ENCODE peak calls at places on chromosomes 3 and 15, in four cellular contexts. K, U, G and I are unnamed samples.

GRCh38 chr3:137110392-137110996 is 152.7 kb downstream of the IL20RB start:
- DNase-seq in K (no peak), U (peak; percentile 12), G (no peak), I (no peak)

GRCh38 chr3:158652463-158652862 is 8.1 kb downstream of the GFM1 start:
- DNase-seq in K (no peak), U (no peak), G (no peak), I (no peak)

GRCh38 chr3:172272699-172273098 is 175.6 kb downstream of the GHSR start:
- DNase-seq in K (no peak), U (no peak), G (no peak), I (no peak)

GRCh38 chr3:104606812-104607211 is 759.9 kb upstream of the ALCAM start:
- DNase-seq in K (no peak), U (no peak), G (no peak), I (no peak)

GRCh38 chr3:5004319-5005152 is 25.3 kb downstream of the BHLHE40 start:
- DNase-seq in K (no peak), U (no peak), G (peak; percentile 82), I (peak; percentile 29)

GRCh38 chr15:34582461-34583357 is 742 bp downstream of the GOLGA8B start:
- DNase-seq in K (peak; percentile 59), U (peak; percentile 61), G (no peak), I (peak; percentile 39)

GRCh38 chr3:39919281-39919680 is 109.9 kb downstream of the MYRIP start:
- DNase-seq in K (no peak), U (no peak), G (no peak), I (no peak)

GRCh38 chr3:121995190-121996137 is 26.6 kb downstream of the ILDR1 start:
- DNase-seq in K (peak; percentile 77), U (peak; percentile 79), G (peak; percentile 87), I (peak; percentile 74)

GRCh38 chr15:43006991-43007390 is 86.4 kb upstream of the TTBK2 start:
- DNase-seq in K (no peak), U (no peak), G (no peak), I (no peak)

GRCh38 chr3:44418549-44418948 is 58.9 kb downstream of the ZNF445 start:
- DNase-seq in K (no peak), U (no peak), G (no peak), I (no peak)

GRCh38 chr3:134330895-134331810 is 43.1 kb downstream of the AMOTL2 start:
- DNase-seq in K (no peak), U (no peak), G (no peak), I (peak; percentile 62)

GRCh38 chr3:118705827-118706226 is 328.8 kb downstream of the IGSF11 start:
- DNase-seq in K (no peak), U (no peak), G (no peak), I (no peak)
- H3K4me1 ChIP-seq in K (no peaks in the 10 kb centered on the region), U (no peaks in the 10 kb centered on the region), G (no peaks in the 10 kb centered on the region), I (no peaks in the 10 kb centered on the region)

DNA sequence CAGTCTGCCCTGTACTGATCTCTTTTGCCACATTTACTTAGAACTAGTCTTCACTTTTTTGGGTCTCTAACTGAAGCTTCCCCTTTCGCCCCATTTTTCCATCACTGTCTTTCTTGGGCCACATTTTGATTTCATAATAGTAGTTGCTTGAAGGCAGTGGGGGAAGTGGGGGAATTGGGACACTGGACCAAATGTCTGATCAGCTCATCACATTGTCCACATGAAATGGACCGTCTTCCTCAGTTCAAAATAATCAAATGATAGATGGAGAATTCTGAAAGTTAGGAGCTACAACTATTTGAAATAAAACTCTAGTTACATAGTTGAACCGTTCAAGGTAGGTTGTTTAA is 747 bp downstream of the PDCD6IP start:
- DNase-seq in K (no peak), U (no peak), G (no peak), I (no peak)
- H3K4me1 ChIP-seq in K (no peaks in the 10 kb centered on the region), U (peaks cover 18% of the 10 kb centered on the region), G (peaks cover 15% of the 10 kb centered on the region), I (peaks cover 54% of the 10 kb centered on the region)

GRCh38 chr3:174821477-174821876 is 37.7 kb upstream of the NAALADL2 start:
- DNase-seq in K (no peak), U (no peak), G (no peak), I (no peak)

GRCh38 chr3:174810256-174810655 is 48.9 kb upstream of the NAALADL2 start:
- DNase-seq in K (peak; percentile 25), U (no peak), G (no peak), I (no peak)

GRCh38 chr3:174820885-174821284 is 38.2 kb upstream of the NAALADL2 start:
- DNase-seq in K (no peak), U (no peak), G (no peak), I (no peak)

GRCh38 chr3:174812172-174812862 is 46.8 kb upstream of the NAALADL2 start:
- DNase-seq in K (no peak), U (no peak), G (peak; percentile 44), I (no peak)

GRCh38 chr3:174815750-174816149 is 43.4 kb upstream of the NAALADL2 start:
- DNase-seq in K (no peak), U (no peak), G (no peak), I (no peak)
- H3K4me1 ChIP-seq in K (no peaks in the 10 kb centered on the region), U (no peaks in the 10 kb centered on the region), G (no peaks in the 10 kb centered on the region), I (no peaks in the 10 kb centered on the region)

GRCh38 chr15:48560321-48561051 is 85.0 kb downstream of the FBN1 start:
- DNase-seq in K (no peak), U (no peak), G (no peak), I (no peak)
- H3K4me1 ChIP-seq in K (no peaks in the 10 kb centered on the region), U (no peaks in the 10 kb centered on the region), G (peaks cover 8% of the 10 kb centered on the region), I (no peaks in the 10 kb centered on the region)